ENCODE peak calls at places on chromosomes 6 and 20, in eight cellular contexts. One of them, this sample, is unnamed.

GRCh38 chr20:49680475-49680874 is 33.2 kb downstream of the B4GALT5 start:
- DNase-seq in posterior cingulate gyrus: no peak
- DNase-seq in GM19239: no peak
- DNase-seq in mesothelial cell of epicardium: no peak
- DNase-seq in HS-5: no peak
- DNase-seq in brain microvascular endothelial cell: no peak
- DNase-seq in foreskin melanocyte: no peak
- DNase-seq in stimulated activated CD4-positive, alpha-beta T cell treated with anti-CD3 and anti-CD28 coated beads, Interleukin-4, amount 100 ng/mL, for 4 hours: no peak
- DNase-seq in this sample: no peak

GRCh38 chr20:5221078-5221430 is 94.2 kb downstream of the CDS2 start:
- DNase-seq in posterior cingulate gyrus: no peak
- DNase-seq in GM19239: no peak
- DNase-seq in mesothelial cell of epicardium: no peak
- DNase-seq in HS-5: no peak
- DNase-seq in brain microvascular endothelial cell: no peak
- DNase-seq in foreskin melanocyte: peak; percentile 83
- DNase-seq in stimulated activated CD4-positive, alpha-beta T cell treated with anti-CD3 and anti-CD28 coated beads, Interleukin-4, amount 100 ng/mL, for 4 hours: no peak
- DNase-seq in this sample: no peak

GRCh38 chr6:28866342-28867077 is 57.3 kb downstream of the TRIM27 start:
- DNase-seq in posterior cingulate gyrus: peak; percentile 62
- DNase-seq in GM19239: no peak
- DNase-seq in mesothelial cell of epicardium: peak; percentile 80
- DNase-seq in HS-5: peak; percentile 13
- DNase-seq in brain microvascular endothelial cell: peak; percentile 24
- DNase-seq in foreskin melanocyte: peak; percentile 69
- DNase-seq in stimulated activated CD4-positive, alpha-beta T cell treated with anti-CD3 and anti-CD28 coated beads, Interleukin-4, amount 100 ng/mL, for 4 hours: peak; percentile 67
- DNase-seq in this sample: no peak

GRCh38 chr6:132161283-132161682 is 210.1 kb upstream of the CCN2 start:
- DNase-seq in posterior cingulate gyrus: no peak
- DNase-seq in GM19239: no peak
- DNase-seq in mesothelial cell of epicardium: no peak
- DNase-seq in HS-5: no peak
- DNase-seq in brain microvascular endothelial cell: peak; percentile 75
- DNase-seq in foreskin melanocyte: peak; percentile 51
- DNase-seq in stimulated activated CD4-positive, alpha-beta T cell treated with anti-CD3 and anti-CD28 coated beads, Interleukin-4, amount 100 ng/mL, for 4 hours: no peak
- DNase-seq in this sample: no peak

GRCh38 chr6:113636357-113636824 is 220.8 kb upstream of the MARCKS start:
- DNase-seq in posterior cingulate gyrus: no peak
- DNase-seq in GM19239: no peak
- DNase-seq in mesothelial cell of epicardium: no peak
- DNase-seq in HS-5: no peak
- DNase-seq in brain microvascular endothelial cell: peak; percentile 71
- DNase-seq in foreskin melanocyte: no peak
- DNase-seq in stimulated activated CD4-positive, alpha-beta T cell treated with anti-CD3 and anti-CD28 coated beads, Interleukin-4, amount 100 ng/mL, for 4 hours: no peak
- DNase-seq in this sample: no peak

GRCh38 chr6:25122001-25122400 is 157.2 kb upstream of the CARMIL1 start:
- DNase-seq in posterior cingulate gyrus: no peak
- DNase-seq in GM19239: no peak
- DNase-seq in mesothelial cell of epicardium: no peak
- DNase-seq in HS-5: no peak
- DNase-seq in brain microvascular endothelial cell: peak; percentile 34
- DNase-seq in foreskin melanocyte: peak; percentile 31
- DNase-seq in stimulated activated CD4-positive, alpha-beta T cell treated with anti-CD3 and anti-CD28 coated beads, Interleukin-4, amount 100 ng/mL, for 4 hours: no peak
- DNase-seq in this sample: no peak

GRCh38 chr6:30321692-30322388 is 4.9 kb upstream of the TRIM39 start:
- DNase-seq in posterior cingulate gyrus: no peak
- DNase-seq in GM19239: no peak
- DNase-seq in mesothelial cell of epicardium: no peak
- DNase-seq in HS-5: no peak
- DNase-seq in brain microvascular endothelial cell: no peak
- DNase-seq in foreskin melanocyte: no peak
- DNase-seq in stimulated activated CD4-positive, alpha-beta T cell treated with anti-CD3 and anti-CD28 coated beads, Interleukin-4, amount 100 ng/mL, for 4 hours: no peak
- DNase-seq in this sample: no peak

GRCh38 chr20:10708342-10709185 is 34.8 kb upstream of the JAG1 start:
- DNase-seq in posterior cingulate gyrus: no peak
- DNase-seq in GM19239: no peak
- DNase-seq in mesothelial cell of epicardium: no peak
- DNase-seq in HS-5: peak; percentile 62
- DNase-seq in brain microvascular endothelial cell: peak; percentile 71
- DNase-seq in foreskin melanocyte: no peak
- DNase-seq in stimulated activated CD4-positive, alpha-beta T cell treated with anti-CD3 and anti-CD28 coated beads, Interleukin-4, amount 100 ng/mL, for 4 hours: no peak
- DNase-seq in this sample: no peak

GRCh38 chr6:24547243-24547642 is 52.5 kb downstream of the ALDH5A1 start:
- DNase-seq in posterior cingulate gyrus: no peak
- DNase-seq in GM19239: no peak
- DNase-seq in mesothelial cell of epicardium: no peak
- DNase-seq in HS-5: no peak
- DNase-seq in brain microvascular endothelial cell: no peak
- DNase-seq in foreskin melanocyte: peak; percentile 13
- DNase-seq in stimulated activated CD4-positive, alpha-beta T cell treated with anti-CD3 and anti-CD28 coated beads, Interleukin-4, amount 100 ng/mL, for 4 hours: no peak
- DNase-seq in this sample: no peak

GRCh38 chr6:108966236-108966635 is 118.0 kb downstream of the ARMC2 start:
- DNase-seq in posterior cingulate gyrus: no peak
- DNase-seq in GM19239: no peak
- DNase-seq in mesothelial cell of epicardium: no peak
- DNase-seq in HS-5: no peak
- DNase-seq in brain microvascular endothelial cell: no peak
- DNase-seq in foreskin melanocyte: no peak
- DNase-seq in stimulated activated CD4-positive, alpha-beta T cell treated with anti-CD3 and anti-CD28 coated beads, Interleukin-4, amount 100 ng/mL, for 4 hours: no peak
- DNase-seq in this sample: no peak

GRCh38 chr20:53927990-53928389 is 142.4 kb downstream of the BCAS1 start:
- DNase-seq in posterior cingulate gyrus: no peak
- DNase-seq in GM19239: no peak
- DNase-seq in mesothelial cell of epicardium: no peak
- DNase-seq in HS-5: no peak
- DNase-seq in brain microvascular endothelial cell: no peak
- DNase-seq in foreskin melanocyte: no peak
- DNase-seq in stimulated activated CD4-positive, alpha-beta T cell treated with anti-CD3 and anti-CD28 coated beads, Interleukin-4, amount 100 ng/mL, for 4 hours: no peak
- DNase-seq in this sample: no peak

GRCh38 chr6:106069478-106069877 is 16.7 kb upstream of the PRDM1 start:
- DNase-seq in posterior cingulate gyrus: no peak
- DNase-seq in GM19239: no peak
- DNase-seq in mesothelial cell of epicardium: peak; percentile 73
- DNase-seq in HS-5: peak; percentile 35
- DNase-seq in brain microvascular endothelial cell: peak; percentile 74
- DNase-seq in foreskin melanocyte: no peak
- DNase-seq in stimulated activated CD4-positive, alpha-beta T cell treated with anti-CD3 and anti-CD28 coated beads, Interleukin-4, amount 100 ng/mL, for 4 hours: no peak
- DNase-seq in this sample: no peak

GRCh38 chr20:35151739-35152138 is 4.6 kb upstream of the EDEM2 start:
- DNase-seq in posterior cingulate gyrus: no peak
- DNase-seq in GM19239: no peak
- DNase-seq in mesothelial cell of epicardium: no peak
- DNase-seq in HS-5: no peak
- DNase-seq in brain microvascular endothelial cell: no peak
- DNase-seq in foreskin melanocyte: no peak
- DNase-seq in stimulated activated CD4-positive, alpha-beta T cell treated with anti-CD3 and anti-CD28 coated beads, Interleukin-4, amount 100 ng/mL, for 4 hours: no peak
- DNase-seq in this sample: no peak

GRCh38 chr6:56746767-56747504 is 104.2 kb upstream of the DST start:
- DNase-seq in posterior cingulate gyrus: no peak
- DNase-seq in GM19239: no peak
- DNase-seq in mesothelial cell of epicardium: no peak
- DNase-seq in HS-5: no peak
- DNase-seq in brain microvascular endothelial cell: no peak
- DNase-seq in foreskin melanocyte: no peak
- DNase-seq in stimulated activated CD4-positive, alpha-beta T cell treated with anti-CD3 and anti-CD28 coated beads, Interleukin-4, amount 100 ng/mL, for 4 hours: no peak
- DNase-seq in this sample: no peak

GRCh38 chr6:152094992-152095592 is 287.6 kb downstream of the ESR1 start:
- DNase-seq in posterior cingulate gyrus: no peak
- DNase-seq in GM19239: no peak
- DNase-seq in mesothelial cell of epicardium: no peak
- DNase-seq in HS-5: peak; percentile 99
- DNase-seq in brain microvascular endothelial cell: peak; percentile 99
- DNase-seq in foreskin melanocyte: peak; percentile 90
- DNase-seq in stimulated activated CD4-positive, alpha-beta T cell treated with anti-CD3 and anti-CD28 coated beads, Interleukin-4, amount 100 ng/mL, for 4 hours: no peak
- DNase-seq in this sample: peak; percentile 99

GRCh38 chr6:118522422-118522821 is 25.7 kb upstream of the PLN start:
- DNase-seq in posterior cingulate gyrus: no peak
- DNase-seq in GM19239: no peak
- DNase-seq in mesothelial cell of epicardium: no peak
- DNase-seq in HS-5: no peak
- DNase-seq in brain microvascular endothelial cell: no peak
- DNase-seq in foreskin melanocyte: no peak
- DNase-seq in stimulated activated CD4-positive, alpha-beta T cell treated with anti-CD3 and anti-CD28 coated beads, Interleukin-4, amount 100 ng/mL, for 4 hours: no peak
- DNase-seq in this sample: no peak

GRCh38 chr6:38796006-38796405 is 80.9 kb downstream of the DNAH8 start:
- DNase-seq in posterior cingulate gyrus: no peak
- DNase-seq in GM19239: no peak
- DNase-seq in mesothelial cell of epicardium: no peak
- DNase-seq in HS-5: no peak
- DNase-seq in brain microvascular endothelial cell: no peak
- DNase-seq in foreskin melanocyte: no peak
- DNase-seq in stimulated activated CD4-positive, alpha-beta T cell treated with anti-CD3 and anti-CD28 coated beads, Interleukin-4, amount 100 ng/mL, for 4 hours: no peak
- DNase-seq in this sample: no peak

GRCh38 chr6:28167068-28167467 is 25.4 kb downstream of the ZKSCAN8 start:
- DNase-seq in posterior cingulate gyrus: no peak
- DNase-seq in GM19239: no peak
- DNase-seq in mesothelial cell of epicardium: no peak
- DNase-seq in HS-5: peak; percentile 87
- DNase-seq in brain microvascular endothelial cell: peak; percentile 85
- DNase-seq in foreskin melanocyte: no peak
- DNase-seq in stimulated activated CD4-positive, alpha-beta T cell treated with anti-CD3 and anti-CD28 coated beads, Interleukin-4, amount 100 ng/mL, for 4 hours: no peak
- DNase-seq in this sample: peak; percentile 17

GRCh38 chr20:1331801-1332453 is 3.0 kb upstream of the SDCBP2 start:
- DNase-seq in posterior cingulate gyrus: no peak
- DNase-seq in GM19239: no peak
- DNase-seq in mesothelial cell of epicardium: peak; percentile 6
- DNase-seq in HS-5: no peak
- DNase-seq in brain microvascular endothelial cell: no peak
- DNase-seq in foreskin melanocyte: no peak
- DNase-seq in stimulated activated CD4-positive, alpha-beta T cell treated with anti-CD3 and anti-CD28 coated beads, Interleukin-4, amount 100 ng/mL, for 4 hours: no peak
- DNase-seq in this sample: no peak

GRCh38 chr20:22584922-22585785 is 782 bp upstream of the FOXA2 start:
- DNase-seq in posterior cingulate gyrus: no peak
- DNase-seq in GM19239: no peak
- DNase-seq in mesothelial cell of epicardium: no peak
- DNase-seq in HS-5: no peak
- DNase-seq in brain microvascular endothelial cell: no peak
- DNase-seq in foreskin melanocyte: no peak
- DNase-seq in stimulated activated CD4-positive, alpha-beta T cell treated with anti-CD3 and anti-CD28 coated beads, Interleukin-4, amount 100 ng/mL, for 4 hours: no peak
- DNase-seq in this sample: no peak

GRCh38 chr20:47669927-47670890 is 115.1 kb downstream of the SULF2 start:
- DNase-seq in posterior cingulate gyrus: no peak
- DNase-seq in GM19239: no peak
- DNase-seq in mesothelial cell of epicardium: no peak
- DNase-seq in HS-5: no peak
- DNase-seq in brain microvascular endothelial cell: no peak
- DNase-seq in foreskin melanocyte: no peak
- DNase-seq in stimulated activated CD4-positive, alpha-beta T cell treated with anti-CD3 and anti-CD28 coated beads, Interleukin-4, amount 100 ng/mL, for 4 hours: no peak
- DNase-seq in this sample: no peak